ENCODE peak calls at places on chromosomes 3 and 15, in five cellular contexts. U, K, I, X and D are unnamed samples.

GRCh38 chr3:124569761-124570160 is 160.5 kb upstream of the UMPS start:
- DNase-seq in U (no peak), I (no peak), X (no peak), K (no peak), D (no peak)

GRCh38 chr3:21826416-21826815 is 75.4 kb upstream of the ZNF385D start:
- DNase-seq in U (no peak), X (no peak), K (no peak), I (no peak), D (no peak)

GRCh38 chr15:99117563-99118257 is 12.8 kb downstream of the SYNM start:
- DNase-seq in U (no peak), K (no peak), X (no peak), I (no peak), D (no peak)

GRCh38 chr3:4828279-4829030 is 150.8 kb upstream of the BHLHE40 start:
- DNase-seq in K (no peak), I (no peak), X (peak; percentile 58), U (no peak), D (no peak)

GRCh38 chr3:17741621-17742091 is 775 bp downstream of the TBC1D5 start:
- DNase-seq in I (no peak), U (no peak), K (no peak), X (peak; percentile 26), D (no peak)

GRCh38 chr15:42490246-42490742 is 647 bp downstream of the ZNF106 start:
- DNase-seq in I (no peak), X (no peak), U (no peak), K (no peak), D (no peak)

GRCh38 chr3:50267280-50267913 is 1.6 kb upstream of the SEMA3B start:
- DNase-seq in U (no peak), K (peak; percentile 69), X (peak; percentile 47), I (no peak), D (peak; percentile 52)

GRCh38 chr15:63052961-63053698 is 10.6 kb downstream of the TPM1 start:
- DNase-seq in X (no peak), U (no peak), I (no peak), K (no peak), D (no peak)

GRCh38 chr3:195800240-195800639 is 11.5 kb downstream of the MUC4 start:
- DNase-seq in U (no peak), I (no peak), X (no peak), K (no peak), D (no peak)

GRCh38 chr15:65021475-65021874 is 8.0 kb downstream of the MTFMT start:
- DNase-seq in I (no peak), K (no peak), U (no peak), X (no peak), D (no peak)

GRCh38 chr3:134846943-134847342 is 51.9 kb downstream of the EPHB1 start:
- DNase-seq in U (no peak), I (peak; percentile 51), K (no peak), X (no peak), D (no peak)

GRCh38 chr3:7062714-7063113 is 201.8 kb downstream of the GRM7 start:
- DNase-seq in I (no peak), K (no peak), U (no peak), X (no peak), D (no peak)

GRCh38 chr3:42183991-42184621 is 81.9 kb downstream of the CCK start:
- DNase-seq in I (no peak), U (no peak), X (no peak), K (no peak), D (no peak)

GRCh38 chr3:158167737-158168469 is 58.0 kb downstream of the RSRC1 start:
- DNase-seq in I (peak; percentile 89), X (peak; percentile 57), K (no peak), U (no peak), D (no peak)

GRCh38 chr3:137764001-137764433 is at the start of gene SOX14:
- DNase-seq in K (peak; percentile 93), X (peak; percentile 9), U (no peak), I (peak; percentile 8), D (peak; percentile 78)

GRCh38 chr15:33737687-33738606 is 230.3 kb upstream of the CHRM5 start:
- DNase-seq in X (peak; percentile 63), U (no peak), I (peak; percentile 16), K (peak; percentile 79), D (peak; percentile 70)

GRCh38 chr3:193563999-193564398 is 9.3 kb upstream of the ATP13A4 start:
- DNase-seq in I (peak; percentile 27), X (no peak), U (no peak), K (no peak), D (peak; percentile 89)

GRCh38 chr15:100766225-100767001 is 113.2 kb upstream of the ALDH1A3 start:
- DNase-seq in K (no peak), I (no peak), X (no peak), U (no peak), D (no peak)

GRCh38 chr3:132290833-132291232 is 26.4 kb upstream of the ACP3 start:
- DNase-seq in I (no peak), U (no peak), X (no peak), K (no peak), D (no peak)

GRCh38 chr3:139674585-139675260 is 3.0 kb downstream of the NMNAT3 start:
- DNase-seq in U (no peak), X (no peak), I (no peak), K (no peak), D (no peak)

GRCh38 chr3:139930201-139930600 is 4.8 kb upstream of the CLSTN2 start:
- DNase-seq in K (no peak), U (no peak), X (no peak), I (no peak), D (no peak)

GRCh38 chr15:96316953-96317629 is 13.4 kb upstream of the NR2F2 start:
- DNase-seq in I (no peak), K (no peak), X (no peak), U (no peak), D (peak; percentile 72)

GRCh38 chr3:56064684-56065083 is 403.6 kb downstream of the ERC2 start:
- DNase-seq in X (no peak), I (no peak), U (no peak), K (no peak), D (no peak)

GRCh38 chr3:151460774-151461450 is at the start of gene IGSF10:
- DNase-seq in U (no peak), K (peak; percentile 69), X (no peak), I (no peak), D (no peak)

GRCh38 chr3:128091586-128091985 is 32.0 kb downstream of the RUVBL1 start:
- DNase-seq in I (no peak), U (no peak), K (no peak), X (no peak), D (no peak)

GRCh38 chr15:56866798-56867197 is 51.6 kb upstream of the TCF12 start:
- DNase-seq in X (no peak), K (no peak), U (no peak), I (no peak), D (no peak)

GRCh38 chr3:107794664-107795443 is 272.1 kb downstream of the BBX start:
- DNase-seq in X (no peak), I (no peak), K (no peak), U (no peak), D (peak; percentile 9)

GRCh38 chr3:13276438-13277129 is 143.5 kb downstream of the NUP210 start:
- DNase-seq in U (no peak), I (no peak), K (no peak), X (no peak), D (no peak)

GRCh38 chr3:68876112-68876713 is 56.1 kb downstream of the TAFA4 start:
- DNase-seq in X (peak; percentile 43), I (peak; percentile 45), K (no peak), U (peak; percentile 17), D (no peak)

DNA sequence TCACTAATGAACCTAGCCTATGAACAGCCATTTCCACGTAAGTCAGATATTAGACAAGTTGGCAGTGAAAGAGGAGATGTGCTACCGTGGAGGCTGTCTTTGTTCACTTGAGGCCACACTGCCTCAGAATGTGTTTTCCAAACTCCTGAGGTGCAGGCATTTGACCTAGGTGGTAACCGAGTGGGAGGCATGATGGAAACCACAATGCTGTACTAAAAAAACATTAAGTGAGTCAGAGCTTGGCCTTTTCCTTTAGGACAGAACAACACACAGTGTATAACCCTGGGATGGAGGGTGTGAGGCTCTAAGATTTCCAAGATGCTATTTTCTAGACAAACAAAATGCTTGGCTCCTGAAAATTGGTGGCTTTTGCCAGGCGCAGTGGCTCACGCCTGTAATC is 406.4 kb downstream of the SOX2 start:
- DNase-seq in K (no peak), I (no peak), X (no peak), U (no peak), D (peak; percentile 56)
- TF ChIP-seq JUND in K (no peak), I (no peak), X (no peak), U (no peak), D (no peak)

DNA sequence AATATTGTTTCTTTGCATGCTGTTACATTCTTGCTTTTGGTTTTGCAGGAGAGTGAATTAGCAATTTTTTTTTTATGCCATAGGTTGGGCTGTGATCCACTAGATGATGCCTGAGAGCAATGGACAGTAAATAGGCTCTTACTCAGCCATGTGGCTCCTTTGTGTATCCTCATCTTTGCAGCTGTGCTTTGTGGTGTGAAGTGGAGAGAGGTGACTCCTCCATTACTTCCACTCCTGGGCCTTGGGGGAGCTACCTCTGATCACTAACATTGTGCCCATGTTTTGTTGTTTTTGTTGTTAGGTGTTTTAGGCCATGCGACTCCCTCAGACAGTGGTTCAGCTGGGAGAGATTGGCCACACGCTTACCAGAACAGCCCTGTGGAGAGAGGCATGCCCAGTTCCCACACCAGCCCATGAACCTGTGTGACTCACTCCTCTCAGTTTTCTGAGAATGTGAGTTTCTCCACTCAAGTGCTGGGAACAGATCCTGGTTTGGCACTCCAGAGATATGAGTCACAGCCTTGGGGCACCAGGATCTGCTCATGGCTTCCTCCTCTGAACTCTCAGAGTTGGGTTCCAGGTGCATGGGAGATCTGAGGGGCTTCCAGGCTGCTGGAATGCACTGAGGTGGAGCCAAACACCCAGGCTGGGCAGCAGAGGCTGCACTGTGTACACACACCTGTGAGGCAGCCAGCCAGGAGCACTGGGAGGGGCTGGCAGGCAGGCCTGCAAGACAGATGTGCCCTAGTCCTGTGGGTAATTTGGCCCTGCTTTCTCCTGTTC is 785.3 kb downstream of the ROBO2 start:
- DNase-seq in X (no peak), U (no peak), I (no peak), K (no peak), D (peak; percentile 84)
- TF ChIP-seq JUND in X (no peak), U (no peak), I (no peak), K (no peak), D (no peak)

GRCh38 chr3:38793721-38794120 is 22.3 kb downstream of the SCN10A start:
- DNase-seq in I (no peak), U (no peak), K (no peak), X (no peak), D (no peak)
- TF ChIP-seq JUND in I (no peak), U (no peak), K (no peak), X (no peak), D (no peak)

GRCh38 chr3:31116651-31117050 is 222.2 kb upstream of the GADL1 start:
- DNase-seq in X (no peak), I (no peak), U (no peak), K (no peak), D (no peak)

GRCh38 chr3:31117854-31118253 is 223.4 kb upstream of the GADL1 start:
- DNase-seq in I (no peak), X (no peak), U (no peak), K (no peak), D (no peak)

GRCh38 chr3:31114929-31115283 is 220.4 kb upstream of the GADL1 start:
- DNase-seq in U (no peak), K (no peak), X (no peak), I (no peak), D (no peak)
- TF ChIP-seq JUND in U (no peak), K (no peak), X (peak; percentile 69), I (no peak), D (no peak)

GRCh38 chr15:35654334-35654733 is 108.4 kb upstream of the DPH6 start:
- DNase-seq in I (no peak), U (no peak), X (no peak), K (no peak), D (no peak)
- TF ChIP-seq JUND in I (no peak), U (no peak), X (no peak), K (no peak), D (no peak)